ENCODE peak calls at places on chromosomes 1 and 21, in six cellular contexts. L is T-helper 9 cell, H is GM04503, I is right atrium auricular region, X is GM12891, W is neuronal stem cell. G is an unnamed sample.

GRCh38 chr1:240029418-240029817 is 62.3 kb upstream of the FMN2 start:
- DNase-seq in L (no peak), H (no peak), I (no peak), X (no peak), W (no peak), G (no peak)

GRCh38 chr1:155871390-155871789 is 12.0 kb downstream of the SYT11 start:
- DNase-seq in L (no peak), H (no peak), I (peak; percentile 60), X (no peak), W (no peak), G (peak; percentile 69)

GRCh38 chr1:153355445-153356071 is 2.1 kb upstream of the S100A9 start:
- DNase-seq in L (peak; percentile 14), H (no peak), I (peak; percentile 67), X (peak; percentile 50), W (no peak), G (peak; percentile 36)

GRCh38 chr1:173451981-173452380 is 25.2 kb upstream of the PRDX6 start:
- DNase-seq in L (no peak), H (no peak), I (no peak), X (no peak), W (no peak), G (no peak)

GRCh38 chr1:226766565-226766964 is 27.5 kb upstream of the ITPKB start:
- DNase-seq in L (no peak), H (no peak), I (no peak), X (no peak), W (no peak), G (no peak)

GRCh38 chr1:115545096-115545720 is 96.6 kb upstream of the VANGL1 start:
- DNase-seq in L (no peak), H (no peak), I (no peak), X (no peak), W (no peak), G (no peak)

GRCh38 chr1:39671433-39671792 is 494 bp downstream of the NT5C1A start:
- DNase-seq in L (no peak), H (no peak), I (no peak), X (no peak), W (no peak), G (peak; percentile 52)

GRCh38 chr1:220451541-220451940 is 76.4 kb upstream of the MARK1 start:
- DNase-seq in L (no peak), H (no peak), I (no peak), X (no peak), W (no peak), G (no peak)

GRCh38 chr1:160963521-160963920 is 8.9 kb upstream of the ITLN2 start:
- DNase-seq in L (no peak), H (no peak), I (no peak), X (no peak), W (no peak), G (no peak)

GRCh38 chr1:95022527-95022926 is 50.2 kb downstream of the ALG14 start:
- DNase-seq in L (no peak), H (no peak), I (no peak), X (no peak), W (no peak), G (no peak)

GRCh38 chr1:109906160-109906838 is 4.3 kb upstream of the CSF1 start:
- DNase-seq in L (peak; percentile 21), H (no peak), I (no peak), X (peak; percentile 72), W (no peak), G (no peak)

GRCh38 chr1:10434590-10434989 is 4.4 kb downstream of the CENPS start:
- DNase-seq in L (no peak), H (no peak), I (no peak), X (no peak), W (no peak), G (no peak)

GRCh38 chr1:32919811-32920733 is 18.9 kb upstream of the TMEM54 start:
- DNase-seq in L (no peak), H (no peak), I (no peak), X (no peak), W (no peak), G (no peak)

GRCh38 chr1:3640113-3640932 is 9.6 kb downstream of the WRAP73 start:
- DNase-seq in L (no peak), H (no peak), I (no peak), X (no peak), W (no peak), G (no peak)

GRCh38 chr1:39063775-39064174 is 37.6 kb downstream of the NDUFS5 start:
- DNase-seq in L (no peak), H (no peak), I (no peak), X (no peak), W (no peak), G (no peak)

GRCh38 chr21:45555557-45556301 is 13.5 kb upstream of the SLC19A1 start:
- DNase-seq in L (peak; percentile 25), H (peak; percentile 64), I (peak; percentile 84), X (peak; percentile 96), W (peak; percentile 82), G (peak; percentile 94)

GRCh38 chr1:34597877-34598514 is 156.9 kb upstream of the GJB5 start:
- DNase-seq in L (peak; percentile 7), H (peak; percentile 3), I (no peak), X (peak; percentile 58), W (peak; percentile 73), G (peak; percentile 17)

GRCh38 chr1:61193808-61194207 is 111.4 kb downstream of the NFIA start:
- DNase-seq in L (no peak), H (no peak), I (no peak), X (no peak), W (no peak), G (no peak)

GRCh38 chr1:152965853-152966252 is 4.6 kb upstream of the SPRR4 start:
- DNase-seq in L (no peak), H (no peak), I (no peak), X (no peak), W (no peak), G (no peak)

GRCh38 chr1:230760360-230760827 is 13.2 kb downstream of the CAPN9 start:
- DNase-seq in L (no peak), H (no peak), I (no peak), X (no peak), W (no peak), G (no peak)

GRCh38 chr1:78839704-78840277 is 166.7 kb downstream of the ADGRL4 start:
- DNase-seq in L (no peak), H (no peak), I (no peak), X (no peak), W (peak; percentile 48), G (peak; percentile 53)

GRCh38 chr1:243513726-243514491 is 258.1 kb downstream of the SDCCAG8 start:
- DNase-seq in L (no peak), H (no peak), I (no peak), X (no peak), W (no peak), G (no peak)

GRCh38 chr1:39130297-39130696 is 74.2 kb upstream of the MACF1 start:
- DNase-seq in L (no peak), H (no peak), I (no peak), X (no peak), W (no peak), G (no peak)

GRCh38 chr1:29687166-29687565 is 450.8 kb downstream of the PTPRU start:
- DNase-seq in L (no peak), H (no peak), I (no peak), X (no peak), W (no peak), G (no peak)

GRCh38 chr21:42319851-42320602 is 4.8 kb upstream of the TFF3 start:
- DNase-seq in L (no peak), H (no peak), I (peak; percentile 55), X (no peak), W (no peak), G (no peak)

GRCh38 chr1:168050880-168051279 is 85.8 kb downstream of the GPR161 start:
- DNase-seq in L (no peak), H (no peak), I (no peak), X (no peak), W (no peak), G (no peak)

GRCh38 chr1:47161298-47162040 is 24.2 kb downstream of the CYP4A22 start:
- DNase-seq in L (no peak), H (no peak), I (no peak), X (no peak), W (no peak), G (no peak)

GRCh38 chr1:24762133-24762676 is 17.0 kb downstream of the CLIC4 start:
- DNase-seq in L (no peak), H (no peak), I (no peak), X (no peak), W (no peak), G (no peak)

GRCh38 chr1:20727746-20728316 is 4.7 kb downstream of the SH2D5 start:
- DNase-seq in L (no peak), H (no peak), I (peak; percentile 47), X (no peak), W (no peak), G (no peak)

GRCh38 chr1:194331758-194332157 is 1145.3 kb upstream of the B3GALT2 start:
- DNase-seq in L (no peak), H (no peak), I (no peak), X (no peak), W (no peak), G (no peak)

GRCh38 chr1:19436716-19437476 is 48.4 kb downstream of the CAPZB start:
- DNase-seq in L (no peak), H (no peak), I (peak; percentile 95), X (no peak), W (no peak), G (no peak)

GRCh38 chr1:113416515-113416914 is 26.2 kb downstream of the MAGI3 start:
- DNase-seq in L (no peak), H (no peak), I (no peak), X (no peak), W (no peak), G (no peak)

GRCh38 chr1:55127827-55128343 is 87.3 kb downstream of the USP24 start:
- DNase-seq in L (no peak), H (no peak), I (no peak), X (no peak), W (no peak), G (no peak)

GRCh38 chr21:37273911-37274690 is 7.0 kb upstream of the VPS26C start:
- DNase-seq in L (no peak), H (no peak), I (no peak), X (no peak), W (no peak), G (no peak)

G was measured in HAP-1.